ENCODE peak calls at places on chromosome 11, in eight cellular contexts. X is right atrium auricular region, T is brain microvascular endothelial cell, D is spleen, A is kidney, O is ovary, Y is fibroblast of lung, C is GM20000. G is an unnamed sample.

GRCh38 chr11:78424334-78425270 is 7.0 kb upstream of the GAB2 start:
- DNase-seq in X (no peak), T (no peak), D (no peak), A (no peak), O (no peak), Y (peak; percentile 91), C (peak; percentile 25), G (no peak)

GRCh38 chr11:44595006-44595405 is 29.5 kb downstream of the CD82 start:
- DNase-seq in X (no peak), T (no peak), D (no peak), A (no peak), O (no peak), Y (no peak), C (no peak), G (no peak)

GRCh38 chr11:44737686-44738085 is 10.9 kb downstream of the TSPAN18 start:
- DNase-seq in X (no peak), T (no peak), D (no peak), A (no peak), O (no peak), Y (no peak), C (no peak), G (no peak)

GRCh38 chr11:95256204-95256819 is 25.3 kb upstream of the SESN3 start:
- DNase-seq in X (no peak), T (peak; percentile 2), D (no peak), A (no peak), O (no peak), Y (peak; percentile 21), C (no peak), G (no peak)

GRCh38 chr11:10770626-10771254 is 19.7 kb downstream of the CTR9 start:
- DNase-seq in X (no peak), T (peak; percentile 50), D (no peak), A (no peak), O (no peak), Y (peak; percentile 63), C (no peak), G (no peak)

GRCh38 chr11:114077482-114078305 is 18.2 kb downstream of the ZBTB16 start:
- DNase-seq in X (no peak), T (no peak), D (no peak), A (no peak), O (peak; percentile 18), Y (no peak), C (no peak), G (no peak)

GRCh38 chr11:44199298-44199697 is 103.8 kb downstream of the EXT2 start:
- DNase-seq in X (no peak), T (no peak), D (no peak), A (no peak), O (no peak), Y (no peak), C (no peak), G (no peak)

GRCh38 chr11:14449302-14449714 is 50.3 kb downstream of the COPB1 start:
- DNase-seq in X (no peak), T (peak; percentile 28), D (no peak), A (no peak), O (no peak), Y (peak; percentile 28), C (no peak), G (no peak)

GRCh38 chr11:128902515-128903066 is 11.4 kb downstream of the KCNJ5 start:
- DNase-seq in X (no peak), T (peak; percentile 67), D (no peak), A (peak; percentile 55), O (no peak), Y (peak; percentile 67), C (no peak), G (peak; percentile 34)

GRCh38 chr11:72240461-72241289 is 3.3 kb downstream of the PHOX2A start:
- DNase-seq in X (no peak), T (no peak), D (peak; percentile 76), A (no peak), O (peak; percentile 31), Y (peak; percentile 18), C (peak; percentile 72), G (no peak)

GRCh38 chr11:128871165-128871564 is 4.1 kb upstream of the KCNJ1 start:
- DNase-seq in X (no peak), T (no peak), D (no peak), A (no peak), O (no peak), Y (no peak), C (no peak), G (no peak)

GRCh38 chr11:36672815-36673450 is 74.9 kb upstream of the RAG2 start:
- DNase-seq in X (no peak), T (peak; percentile 63), D (no peak), A (no peak), O (no peak), Y (peak; percentile 61), C (peak; percentile 17), G (peak; percentile 20)

GRCh38 chr11:26573896-26574295 is 1.8 kb upstream of the MUC15 start:
- DNase-seq in X (no peak), T (no peak), D (no peak), A (no peak), O (no peak), Y (no peak), C (no peak), G (no peak)

GRCh38 chr11:78351193-78351592 is 66.4 kb downstream of the GAB2 start:
- DNase-seq in X (no peak), T (no peak), D (no peak), A (no peak), O (no peak), Y (no peak), C (no peak), G (no peak)

GRCh38 chr11:134272381-134273316 is 3.5 kb upstream of the GLB1L3 start:
- DNase-seq in X (peak; percentile 67), T (no peak), D (no peak), A (no peak), O (no peak), Y (peak; percentile 83), C (no peak), G (peak; percentile 21)

GRCh38 chr11:60131943-60132342 is 43.5 kb downstream of the MS4A2 start:
- DNase-seq in X (no peak), T (no peak), D (no peak), A (no peak), O (no peak), Y (no peak), C (no peak), G (no peak)

GRCh38 chr11:60127311-60127811 is 38.9 kb downstream of the MS4A2 start:
- DNase-seq in X (no peak), T (no peak), D (no peak), A (no peak), O (no peak), Y (no peak), C (no peak), G (no peak)

GRCh38 chr11:60129853-60130252 is 41.4 kb downstream of the MS4A2 start:
- DNase-seq in X (no peak), T (no peak), D (no peak), A (no peak), O (no peak), Y (no peak), C (no peak), G (no peak)

GRCh38 chr11:60128376-60128775 is 39.9 kb downstream of the MS4A2 start:
- DNase-seq in X (no peak), T (no peak), D (no peak), A (no peak), O (no peak), Y (no peak), C (no peak), G (no peak)

DNA sequence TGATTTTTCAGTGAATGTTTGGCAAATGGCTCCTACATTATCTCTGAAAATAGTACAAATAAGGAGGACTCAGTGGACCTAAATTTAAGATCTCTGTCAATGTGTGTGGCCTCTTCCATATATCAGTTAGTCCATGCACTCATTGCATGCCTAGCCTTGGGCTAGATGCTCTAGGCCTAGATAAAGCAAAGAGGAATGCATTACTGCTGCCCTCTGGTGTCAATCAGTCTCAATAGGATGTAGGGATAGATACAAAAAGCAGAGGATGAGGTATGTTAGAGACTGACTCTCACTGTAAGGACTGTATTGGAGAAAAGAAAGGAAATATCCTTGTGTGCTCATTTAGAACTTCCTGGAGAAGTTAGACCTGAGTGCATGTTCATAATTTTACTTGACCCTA is 42.0 kb downstream of the MS4A2 start:
- DNase-seq in X (no peak), T (peak; percentile 31), D (no peak), A (no peak), O (no peak), Y (no peak), C (peak; percentile 33), G (no peak)
- TF ChIP-seq CTCF in X (peak; percentile 62), T (peak; percentile 48), D (peak; percentile 11), A (peak; percentile 21), O (no peak), Y (no peak), C (no peak), G (peak; percentile 5)

GRCh38 chr11:68401856-68402255 is 58.7 kb upstream of the PPP6R3 start:
- DNase-seq in X (no peak), T (no peak), D (no peak), A (no peak), O (no peak), Y (no peak), C (no peak), G (no peak)

GRCh38 chr11:68403424-68403823 is 57.1 kb upstream of the PPP6R3 start:
- DNase-seq in X (no peak), T (no peak), D (no peak), A (no peak), O (peak; percentile 35), Y (no peak), C (no peak), G (no peak)

GRCh38 chr11:68403831-68404230 is 56.7 kb upstream of the PPP6R3 start:
- DNase-seq in X (no peak), T (no peak), D (no peak), A (no peak), O (peak; percentile 9), Y (no peak), C (no peak), G (no peak)

GRCh38 chr11:68399916-68400315 is 60.6 kb upstream of the PPP6R3 start:
- DNase-seq in X (no peak), T (no peak), D (no peak), A (no peak), O (no peak), Y (no peak), C (no peak), G (no peak)

GRCh38 chr11:68402355-68403031 is 58.1 kb upstream of the PPP6R3 start:
- DNase-seq in X (no peak), T (no peak), D (no peak), A (no peak), O (peak; percentile 11), Y (no peak), C (no peak), G (no peak)
- TF ChIP-seq CTCF in X (no peak), T (no peak), D (no peak), A (no peak), O (no peak), Y (no peak), C (no peak), G (peak; percentile 20)

GRCh38 chr11:97973352-97973857 is 1047.3 kb upstream of the CNTN5 start:
- DNase-seq in X (no peak), T (no peak), D (no peak), A (no peak), O (no peak), Y (no peak), C (no peak), G (no peak)
- TF ChIP-seq CTCF in X (no peak), T (no peak), D (no peak), A (no peak), O (no peak), Y (no peak), C (no peak), G (no peak)

DNA sequence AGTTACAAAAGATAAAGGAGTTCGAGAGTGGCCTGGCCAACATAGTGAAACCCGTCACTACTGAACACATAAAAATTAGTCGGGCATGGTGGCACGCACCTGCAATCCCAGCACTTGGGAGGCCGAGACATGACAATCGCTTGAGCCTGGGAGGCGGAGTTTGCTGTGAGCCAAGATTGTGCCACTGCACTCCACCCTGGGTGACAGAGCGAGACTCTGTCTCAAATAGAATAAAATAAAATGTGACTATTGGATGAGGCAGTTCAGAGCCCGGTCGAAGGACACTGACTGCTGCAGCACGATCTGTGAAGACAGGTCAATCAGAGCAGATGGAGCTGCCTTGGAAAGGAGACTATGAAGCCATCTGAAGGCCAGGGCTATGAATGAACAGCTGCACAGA is 37.7 kb upstream of the ANO1 start:
- DNase-seq in X (no peak), T (no peak), D (no peak), A (no peak), O (no peak), Y (no peak), C (no peak), G (no peak)
- TF ChIP-seq CTCF in X (no peak), T (no peak), D (no peak), A (no peak), O (no peak), Y (no peak), C (no peak), G (no peak)